ENCODE peak calls at places on chromosomes 2 and 18, in seven cellular contexts. One of them, this sample, is unnamed.

GRCh38 chr2:20447437-20448245 is 767 bp downstream of the RHOB start:
- DNase-seq in fibroblast of lung: peak; percentile 49
- DNase-seq in esophagus squamous epithelium: no peak
- DNase-seq in heart right ventricle: peak; percentile 60
- DNase-seq in CD8-positive, alpha-beta memory T cell: peak; percentile 57
- DNase-seq in lower lobe of right lung: peak; percentile 75
- DNase-seq in cardiac muscle cell: peak; percentile 69
- DNase-seq in this sample: peak; percentile 78

GRCh38 chr2:169819106-169819505 is 5.6 kb downstream of the METTL5 start:
- DNase-seq in fibroblast of lung: peak; percentile 37
- DNase-seq in esophagus squamous epithelium: no peak
- DNase-seq in heart right ventricle: no peak
- DNase-seq in CD8-positive, alpha-beta memory T cell: no peak
- DNase-seq in lower lobe of right lung: no peak
- DNase-seq in cardiac muscle cell: peak; percentile 49
- DNase-seq in this sample: no peak

GRCh38 chr18:22391571-22392359 is 25.9 kb downstream of the CTAGE1 start:
- DNase-seq in fibroblast of lung: peak; percentile 85
- DNase-seq in esophagus squamous epithelium: no peak
- DNase-seq in heart right ventricle: no peak
- DNase-seq in CD8-positive, alpha-beta memory T cell: peak; percentile 89
- DNase-seq in lower lobe of right lung: no peak
- DNase-seq in cardiac muscle cell: peak; percentile 84
- DNase-seq in this sample: no peak

GRCh38 chr2:217069263-217070042 is 209.6 kb upstream of the TNP1 start:
- DNase-seq in fibroblast of lung: no peak
- DNase-seq in esophagus squamous epithelium: no peak
- DNase-seq in heart right ventricle: no peak
- DNase-seq in CD8-positive, alpha-beta memory T cell: no peak
- DNase-seq in lower lobe of right lung: no peak
- DNase-seq in cardiac muscle cell: no peak
- DNase-seq in this sample: no peak

GRCh38 chr2:9001229-9001628 is 2.3 kb downstream of the MBOAT2 start:
- DNase-seq in fibroblast of lung: no peak
- DNase-seq in esophagus squamous epithelium: no peak
- DNase-seq in heart right ventricle: no peak
- DNase-seq in CD8-positive, alpha-beta memory T cell: no peak
- DNase-seq in lower lobe of right lung: no peak
- DNase-seq in cardiac muscle cell: no peak
- DNase-seq in this sample: no peak

GRCh38 chr2:45330617-45331016 is 280.4 kb downstream of the SRBD1 start:
- DNase-seq in fibroblast of lung: peak; percentile 59
- DNase-seq in esophagus squamous epithelium: no peak
- DNase-seq in heart right ventricle: no peak
- DNase-seq in CD8-positive, alpha-beta memory T cell: no peak
- DNase-seq in lower lobe of right lung: no peak
- DNase-seq in cardiac muscle cell: peak; percentile 55
- DNase-seq in this sample: no peak

GRCh38 chr18:22469061-22469689 is 51.5 kb upstream of the CTAGE1 start:
- DNase-seq in fibroblast of lung: no peak
- DNase-seq in esophagus squamous epithelium: no peak
- DNase-seq in heart right ventricle: no peak
- DNase-seq in CD8-positive, alpha-beta memory T cell: no peak
- DNase-seq in lower lobe of right lung: no peak
- DNase-seq in cardiac muscle cell: no peak
- DNase-seq in this sample: no peak

GRCh38 chr2:27990030-27990590 is 99.6 kb downstream of the BABAM2 start:
- DNase-seq in fibroblast of lung: no peak
- DNase-seq in esophagus squamous epithelium: no peak
- DNase-seq in heart right ventricle: no peak
- DNase-seq in CD8-positive, alpha-beta memory T cell: no peak
- DNase-seq in lower lobe of right lung: no peak
- DNase-seq in cardiac muscle cell: peak; percentile 29
- DNase-seq in this sample: no peak

GRCh38 chr2:28869494-28870145 is 489 bp downstream of the TRMT61B start:
- DNase-seq in fibroblast of lung: no peak
- DNase-seq in esophagus squamous epithelium: no peak
- DNase-seq in heart right ventricle: no peak
- DNase-seq in CD8-positive, alpha-beta memory T cell: no peak
- DNase-seq in lower lobe of right lung: peak; percentile 58
- DNase-seq in cardiac muscle cell: no peak
- DNase-seq in this sample: no peak

GRCh38 chr2:119481501-119482455 is 42.5 kb downstream of the SCTR start:
- DNase-seq in fibroblast of lung: no peak
- DNase-seq in esophagus squamous epithelium: no peak
- DNase-seq in heart right ventricle: no peak
- DNase-seq in CD8-positive, alpha-beta memory T cell: no peak
- DNase-seq in lower lobe of right lung: no peak
- DNase-seq in cardiac muscle cell: no peak
- DNase-seq in this sample: no peak

DNA sequence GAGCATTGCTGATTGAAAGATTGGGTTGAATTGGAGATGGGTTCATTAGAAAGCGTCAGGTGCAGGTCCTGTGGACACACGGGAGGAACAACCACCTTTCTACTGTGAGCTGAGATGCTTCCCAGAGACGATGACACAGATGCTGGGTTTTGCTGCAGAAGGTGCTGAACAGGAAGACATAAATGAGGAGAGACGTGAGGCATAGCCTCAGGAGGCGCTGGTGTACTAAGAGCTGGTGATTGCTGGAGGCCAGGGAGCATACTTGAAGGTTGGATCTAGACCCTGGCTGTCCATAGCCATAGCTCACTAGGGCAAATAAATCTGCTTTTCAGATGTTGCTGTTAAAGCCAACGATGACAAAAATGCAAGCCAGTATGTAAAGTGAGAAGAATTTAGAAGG is 153.6 kb downstream of the SOX11 start:
- DNase-seq in fibroblast of lung: no peak
- DNase-seq in esophagus squamous epithelium: no peak
- DNase-seq in heart right ventricle: no peak
- DNase-seq in CD8-positive, alpha-beta memory T cell: no peak
- DNase-seq in lower lobe of right lung: no peak
- DNase-seq in cardiac muscle cell: no peak
- DNase-seq in this sample: no peak
- H3K4me1 ChIP-seq in fibroblast of lung: no peaks in the 10 kb centered on the region
- H3K4me1 ChIP-seq in esophagus squamous epithelium: no peaks in the 10 kb centered on the region
- H3K4me1 ChIP-seq in heart right ventricle: no peaks in the 10 kb centered on the region
- H3K4me1 ChIP-seq in CD8-positive, alpha-beta memory T cell: no peaks in the 10 kb centered on the region
- H3K4me1 ChIP-seq in lower lobe of right lung: no peaks in the 10 kb centered on the region
- H3K4me1 ChIP-seq in cardiac muscle cell: no peaks in the 10 kb centered on the region
- H3K4me1 ChIP-seq in this sample: no peaks in the 10 kb centered on the region

GRCh38 chr18:51192026-51192425 is 5.5 kb downstream of the MEX3C start:
- DNase-seq in fibroblast of lung: no peak
- DNase-seq in esophagus squamous epithelium: no peak
- DNase-seq in heart right ventricle: no peak
- DNase-seq in CD8-positive, alpha-beta memory T cell: no peak
- DNase-seq in lower lobe of right lung: no peak
- DNase-seq in cardiac muscle cell: no peak
- DNase-seq in this sample: no peak

GRCh38 chr18:51188024-51188701 is 9.3 kb downstream of the MEX3C start:
- DNase-seq in fibroblast of lung: no peak
- DNase-seq in esophagus squamous epithelium: no peak
- DNase-seq in heart right ventricle: no peak
- DNase-seq in CD8-positive, alpha-beta memory T cell: no peak
- DNase-seq in lower lobe of right lung: no peak
- DNase-seq in cardiac muscle cell: no peak
- DNase-seq in this sample: no peak

GRCh38 chr18:51191139-51191717 is 6.3 kb downstream of the MEX3C start:
- DNase-seq in fibroblast of lung: no peak
- DNase-seq in esophagus squamous epithelium: no peak
- DNase-seq in heart right ventricle: no peak
- DNase-seq in CD8-positive, alpha-beta memory T cell: peak; percentile 66
- DNase-seq in lower lobe of right lung: no peak
- DNase-seq in cardiac muscle cell: no peak
- DNase-seq in this sample: no peak

GRCh38 chr18:51193621-51194287 is 3.7 kb downstream of the MEX3C start:
- DNase-seq in fibroblast of lung: peak; percentile 44
- DNase-seq in esophagus squamous epithelium: no peak
- DNase-seq in heart right ventricle: no peak
- DNase-seq in CD8-positive, alpha-beta memory T cell: no peak
- DNase-seq in lower lobe of right lung: no peak
- DNase-seq in cardiac muscle cell: peak; percentile 15
- DNase-seq in this sample: no peak

DNA sequence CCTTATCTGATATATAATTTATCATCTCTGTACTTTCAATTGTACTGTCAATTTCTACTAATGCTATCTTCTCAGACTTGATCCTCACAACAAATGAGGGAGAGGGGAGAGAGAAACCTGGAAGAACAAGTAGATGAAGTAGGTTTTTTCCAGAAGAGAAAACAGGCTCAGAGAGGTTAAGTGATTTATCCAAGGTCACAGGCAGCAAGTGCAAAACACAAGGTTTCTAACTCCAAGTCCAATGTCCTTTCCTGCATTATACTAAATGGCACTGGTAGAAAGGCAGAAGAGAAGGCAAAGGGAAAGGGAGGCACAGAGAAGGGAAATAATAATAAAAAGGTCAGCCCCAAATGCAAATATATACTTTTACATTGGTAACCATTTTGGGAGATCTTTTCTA is 7.5 kb downstream of the MEX3C start:
- DNase-seq in fibroblast of lung: no peak
- DNase-seq in esophagus squamous epithelium: no peak
- DNase-seq in heart right ventricle: no peak
- DNase-seq in CD8-positive, alpha-beta memory T cell: no peak
- DNase-seq in lower lobe of right lung: no peak
- DNase-seq in cardiac muscle cell: no peak
- DNase-seq in this sample: no peak
- H3K4me1 ChIP-seq in fibroblast of lung: peaks cover 2% of the 10 kb centered on the region
- H3K4me1 ChIP-seq in esophagus squamous epithelium: peaks cover 79% of the 10 kb centered on the region
- H3K4me1 ChIP-seq in heart right ventricle: peaks cover 90% of the 10 kb centered on the region
- H3K4me1 ChIP-seq in CD8-positive, alpha-beta memory T cell: peaks cover 83% of the 10 kb centered on the region
- H3K4me1 ChIP-seq in lower lobe of right lung: peaks cover 54% of the 10 kb centered on the region
- H3K4me1 ChIP-seq in cardiac muscle cell: peaks cover 45% of the 10 kb centered on the region
- H3K4me1 ChIP-seq in this sample: peaks cover 15% of the 10 kb centered on the region

DNA sequence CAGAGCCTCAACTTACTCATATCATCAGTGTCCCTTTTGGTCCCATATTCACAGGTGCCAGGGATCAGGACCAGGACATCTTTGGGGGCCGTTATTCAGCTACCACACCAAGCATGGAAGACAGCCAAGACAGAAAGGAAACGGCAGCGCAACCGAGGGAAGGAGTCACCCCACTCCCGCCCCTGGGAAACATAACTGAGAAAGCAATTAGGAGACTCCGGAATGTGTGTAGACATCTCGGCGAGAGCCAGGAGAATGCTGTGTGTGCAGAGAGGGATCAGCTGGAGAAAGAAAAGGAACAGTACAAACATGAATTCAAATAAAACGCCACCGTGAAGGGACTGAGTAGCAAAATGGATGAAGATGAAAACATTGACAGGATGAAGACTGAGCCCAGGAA is 13.4 kb upstream of the BOK start:
- DNase-seq in fibroblast of lung: peak; percentile 60
- DNase-seq in esophagus squamous epithelium: no peak
- DNase-seq in heart right ventricle: no peak
- DNase-seq in CD8-positive, alpha-beta memory T cell: no peak
- DNase-seq in lower lobe of right lung: no peak
- DNase-seq in cardiac muscle cell: peak; percentile 77
- DNase-seq in this sample: no peak
- H3K4me1 ChIP-seq in fibroblast of lung: peaks cover 34% of the 10 kb centered on the region
- H3K4me1 ChIP-seq in esophagus squamous epithelium: peaks cover 45% of the 10 kb centered on the region
- H3K4me1 ChIP-seq in heart right ventricle: peaks cover 33% of the 10 kb centered on the region
- H3K4me1 ChIP-seq in CD8-positive, alpha-beta memory T cell: no peaks in the 10 kb centered on the region
- H3K4me1 ChIP-seq in lower lobe of right lung: peaks cover 39% of the 10 kb centered on the region
- H3K4me1 ChIP-seq in cardiac muscle cell: no peaks in the 10 kb centered on the region
- H3K4me1 ChIP-seq in this sample: peaks cover 18% of the 10 kb centered on the region

GRCh38 chr2:32962652-32963051 is 15.9 kb downstream of the LTBP1 start:
- DNase-seq in fibroblast of lung: no peak
- DNase-seq in esophagus squamous epithelium: no peak
- DNase-seq in heart right ventricle: no peak
- DNase-seq in CD8-positive, alpha-beta memory T cell: no peak
- DNase-seq in lower lobe of right lung: no peak
- DNase-seq in cardiac muscle cell: no peak
- DNase-seq in this sample: no peak
- H3K4me1 ChIP-seq in fibroblast of lung: peaks cover 5% of the 10 kb centered on the region
- H3K4me1 ChIP-seq in esophagus squamous epithelium: no peaks in the 10 kb centered on the region
- H3K4me1 ChIP-seq in heart right ventricle: peaks cover 52% of the 10 kb centered on the region
- H3K4me1 ChIP-seq in CD8-positive, alpha-beta memory T cell: no peaks in the 10 kb centered on the region
- H3K4me1 ChIP-seq in lower lobe of right lung: no peaks in the 10 kb centered on the region
- H3K4me1 ChIP-seq in cardiac muscle cell: peaks cover 71% of the 10 kb centered on the region
- H3K4me1 ChIP-seq in this sample: no peaks in the 10 kb centered on the region

GRCh38 chr2:222670191-222671038 is 1.0 kb upstream of the MOGAT1 start:
- DNase-seq in fibroblast of lung: no peak
- DNase-seq in esophagus squamous epithelium: no peak
- DNase-seq in heart right ventricle: no peak
- DNase-seq in CD8-positive, alpha-beta memory T cell: no peak
- DNase-seq in lower lobe of right lung: no peak
- DNase-seq in cardiac muscle cell: no peak
- DNase-seq in this sample: no peak
- H3K4me1 ChIP-seq in fibroblast of lung: peaks cover 2% of the 10 kb centered on the region
- H3K4me1 ChIP-seq in esophagus squamous epithelium: peaks cover 20% of the 10 kb centered on the region
- H3K4me1 ChIP-seq in heart right ventricle: peaks cover 13% of the 10 kb centered on the region
- H3K4me1 ChIP-seq in CD8-positive, alpha-beta memory T cell: no peaks in the 10 kb centered on the region
- H3K4me1 ChIP-seq in lower lobe of right lung: peaks cover 13% of the 10 kb centered on the region
- H3K4me1 ChIP-seq in cardiac muscle cell: no peaks in the 10 kb centered on the region
- H3K4me1 ChIP-seq in this sample: peaks cover 7% of the 10 kb centered on the region

This sample was measured in ovary.